ENCODE peak calls at places on chromosomes 12 and 14, in six cellular contexts. O is spleen; K is tibial artery; F is right cardiac atrium; R is H9; H is CD8-positive, alpha-beta T cell. L is an unnamed sample. For H3K9me3, the result is how much of the 10 kb centered on the place peaks cover.

GRCh38 chr12:53082637-53083036 is 3.4 kb upstream of the SPRYD3 start:
- DNase-seq in K (no peak), H (no peak), R (no peak), F (no peak), O (no peak), L (no peak)

GRCh38 chr12:61916856-61917255 is 343.3 kb upstream of the USP15 start:
- DNase-seq in F (no peak), R (no peak), K (no peak), H (no peak), O (no peak), L (no peak)

GRCh38 chr14:104552738-104553125 is 26.8 kb upstream of the C14orf180 start:
- DNase-seq in R (no peak), O (peak), K (peak), F (no peak), H (no peak), L (no peak)

GRCh38 chr14:61555056-61555838 is 140.1 kb upstream of the HIF1A start:
- DNase-seq in F (no peak), H (no peak), K (no peak), R (no peak), O (no peak), L (no peak)

GRCh38 chr12:58967551-58967950 is 47.2 kb upstream of the LRIG3 start:
- DNase-seq in R (no peak), O (no peak), K (no peak), F (no peak), H (no peak), L (no peak)

GRCh38 chr14:64758711-64759554 is 54.7 kb downstream of the PLEKHG3 start:
- DNase-seq in R (no peak), O (peak), F (peak), K (peak), H (no peak), L (no peak)

GRCh38 chr14:90295870-90296516 is 35.7 kb downstream of the NRDE2 start:
- DNase-seq in K (no peak), O (no peak), H (no peak), R (no peak), F (no peak), L (no peak)

GRCh38 chr12:6074394-6074793 is 50.1 kb downstream of the VWF start:
- DNase-seq in F (peak), R (no peak), H (peak), O (peak), K (no peak), L (no peak)

GRCh38 chr12:120117961-120118709 is 1.6 kb upstream of the RAB35 start:
- DNase-seq in O (no peak), H (no peak), R (peak), K (no peak), F (no peak), L (no peak)

GRCh38 chr12:21911832-21912231 is 29.4 kb downstream of the ABCC9 start:
- DNase-seq in F (no peak), R (no peak), H (no peak), O (no peak), K (no peak), L (no peak)

DNA sequence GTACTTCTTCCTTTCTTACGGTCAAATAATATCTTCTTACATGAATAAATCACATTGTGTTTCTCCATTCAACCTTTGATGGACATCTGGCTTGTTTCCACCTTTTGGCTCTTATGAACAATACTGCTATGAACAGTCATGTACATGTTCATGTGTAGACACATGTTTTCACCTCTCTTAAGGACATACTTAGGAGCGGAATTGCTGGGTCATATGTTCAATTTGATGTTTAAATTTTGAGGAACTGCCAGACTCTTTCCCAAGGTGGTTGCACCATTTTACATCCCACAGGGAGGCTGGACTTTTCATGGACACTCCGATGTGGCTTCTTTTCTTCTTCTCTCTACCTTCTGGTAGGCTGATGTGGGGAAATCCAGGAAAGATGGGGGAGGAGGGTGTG is 16.8 kb downstream of the LGMN start:
- DNase-seq in O (no peak), H (no peak), K (no peak), F (no peak), R (no peak), L (no peak)
- H3K9me3 ChIP-seq in O (under half), H (under half), K (under half), F (under half), R (under half), L (under half)

GRCh38 chr12:66065146-66065545 is 65.4 kb downstream of the LLPH start:
- DNase-seq in O (no peak), F (no peak), H (no peak), K (no peak), R (no peak), L (no peak)
- H3K9me3 ChIP-seq in O (under half), F (under half), H (under half), K (under half), R (under half), L (under half)

GRCh38 chr14:97441740-97442362 is 644.7 kb downstream of the VRK1 start:
- DNase-seq in K (no peak), O (no peak), R (no peak), H (no peak), F (no peak), L (no peak)

GRCh38 chr14:97442363-97442762 is 645.2 kb downstream of the VRK1 start:
- DNase-seq in F (no peak), H (no peak), O (no peak), K (no peak), R (no peak), L (no peak)

GRCh38 chr14:97444248-97444647 is 647.1 kb downstream of the VRK1 start:
- DNase-seq in K (no peak), H (no peak), O (no peak), F (no peak), R (no peak), L (no peak)

GRCh38 chr14:97445367-97445766 is 648.2 kb downstream of the VRK1 start:
- DNase-seq in R (no peak), O (no peak), H (no peak), F (no peak), K (no peak), L (no peak)

DNA sequence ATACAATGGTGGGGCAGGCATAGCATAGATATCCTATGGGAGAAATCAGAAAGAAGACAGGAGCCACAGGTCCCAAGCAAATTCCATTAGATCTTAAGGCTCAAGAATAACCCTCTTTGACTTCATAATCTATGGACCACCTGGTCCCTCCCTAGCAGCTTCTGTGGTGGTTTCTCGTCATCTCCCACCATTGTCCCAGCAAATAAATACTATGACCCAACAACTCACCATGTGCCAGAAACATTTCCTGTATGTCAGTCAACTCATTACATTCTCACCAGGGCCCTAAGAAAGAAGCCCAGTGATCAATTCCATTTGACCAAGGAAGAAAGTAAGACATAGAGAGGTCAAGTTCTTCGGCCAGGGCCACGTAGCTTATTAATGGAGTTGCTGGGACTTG is 646.2 kb downstream of the VRK1 start:
- DNase-seq in K (no peak), O (no peak), H (no peak), R (no peak), F (no peak), L (no peak)
- H3K9me3 ChIP-seq in K (under half), O (under half), H (under half), R (under half), F (under half), L (under half)

GRCh38 chr14:106686533-106686932 is 1160.2 kb downstream of the TMEM121 start:
- DNase-seq in R (no peak), H (no peak), O (no peak), K (no peak), F (no peak), L (no peak)
- H3K9me3 ChIP-seq in R (half or more), H (under half), O (under half), K (under half), F (under half), L (under half)

GRCh38 chr14:55313480-55313879 is 42.3 kb downstream of the FBXO34 start:
- DNase-seq in H (no peak), K (no peak), F (no peak), O (no peak), R (no peak), L (no peak)

GRCh38 chr14:55306938-55307589 is 35.8 kb downstream of the FBXO34 start:
- DNase-seq in K (no peak), F (no peak), R (no peak), H (no peak), O (no peak), L (no peak)

GRCh38 chr14:55309154-55309553 is 37.9 kb downstream of the FBXO34 start:
- DNase-seq in H (no peak), R (no peak), F (no peak), O (no peak), K (no peak), L (no peak)

GRCh38 chr14:55314449-55314848 is 43.2 kb downstream of the FBXO34 start:
- DNase-seq in O (no peak), F (no peak), R (no peak), H (no peak), K (no peak), L (no peak)

GRCh38 chr14:55309761-55310365 is 38.6 kb downstream of the FBXO34 start:
- DNase-seq in R (no peak), H (no peak), F (no peak), K (no peak), O (no peak), L (no peak)
- H3K9me3 ChIP-seq in R (under half), H (under half), F (under half), K (under half), O (under half), L (under half)